ENCODE peak calls at places on chromosomes 5 and 9, in nine cellular contexts. E, M, Y, B, L, U, I, R and V are unnamed samples.

GRCh38 chr5:157484768-157485167 is 24.8 kb downstream of the NIPAL4 start:
- DNase-seq in U (no peak), E (peak; percentile 80), M (no peak), L (no peak), R (peak; percentile 48), Y (no peak), I (peak; percentile 38), B (no peak), V (no peak)

GRCh38 chr5:148950892-148951291 is 112.0 kb downstream of the SH3TC2 start:
- DNase-seq in Y (no peak), L (no peak), B (no peak), E (no peak), U (no peak), M (no peak), R (no peak), I (no peak), V (no peak)

GRCh38 chr5:148687427-148687826 is 33.1 kb upstream of the HTR4 start:
- DNase-seq in I (no peak), U (no peak), B (peak; percentile 26), M (no peak), R (peak; percentile 70), E (peak; percentile 15), Y (no peak), L (no peak), V (peak; percentile 14)

GRCh38 chr9:90857103-90857502 is 55.5 kb downstream of the SYK start:
- DNase-seq in M (no peak), B (no peak), R (no peak), U (no peak), I (no peak), E (no peak), L (no peak), Y (no peak), V (no peak)

GRCh38 chr9:91138760-91139159 is 223.0 kb downstream of the AUH start:
- DNase-seq in L (no peak), R (no peak), M (no peak), Y (no peak), B (peak; percentile 63), I (no peak), U (no peak), E (peak; percentile 63), V (peak; percentile 25)

GRCh38 chr9:2029666-2030170 is 14.6 kb downstream of the SMARCA2 start:
- DNase-seq in M (no peak), B (no peak), U (no peak), E (no peak), Y (no peak), L (no peak), R (no peak), I (no peak), V (no peak)

GRCh38 chr5:119949426-119949999 is 320.2 kb downstream of the FAM170A start:
- DNase-seq in B (no peak), I (no peak), U (no peak), E (no peak), M (no peak), Y (no peak), R (no peak), L (no peak), V (no peak)

GRCh38 chr9:86549434-86549833 is 195.2 kb upstream of the TUT7 start:
- DNase-seq in I (peak; percentile 89), L (no peak), Y (peak; percentile 94), E (peak; percentile 92), M (no peak), R (no peak), B (peak; percentile 65), U (no peak), V (peak; percentile 21)

GRCh38 chr9:134293031-134293521 is 33.2 kb upstream of the RXRA start:
- DNase-seq in I (no peak), R (no peak), Y (no peak), E (no peak), U (no peak), M (no peak), L (no peak), B (no peak), V (no peak)

GRCh38 chr5:62779010-62779422 is 200.4 kb downstream of the LRRC70 start:
- DNase-seq in U (peak; percentile 57), E (peak; percentile 73), L (no peak), M (no peak), Y (peak; percentile 37), B (peak; percentile 61), R (peak; percentile 57), I (peak; percentile 90), V (peak; percentile 42)

GRCh38 chr9:120394058-120394669 is 185.8 kb downstream of the CDK5RAP2 start:
- DNase-seq in Y (peak; percentile 79), I (peak; percentile 93), E (peak; percentile 97), M (no peak), L (no peak), B (peak; percentile 95), R (no peak), U (peak; percentile 66), V (peak; percentile 50)

GRCh38 chr5:1183424-1184162 is 17.8 kb upstream of the SLC6A19 start:
- DNase-seq in I (no peak), U (no peak), M (no peak), R (no peak), E (no peak), L (peak; percentile 8), B (no peak), Y (no peak), V (no peak)

GRCh38 chr5:143349127-143349526 is 54.4 kb downstream of the NR3C1 start:
- DNase-seq in M (no peak), I (peak; percentile 26), E (no peak), U (no peak), L (no peak), Y (no peak), R (no peak), B (peak; percentile 14), V (no peak)

GRCh38 chr9:89743216-89743575 is 138.4 kb downstream of the GADD45G start:
- DNase-seq in M (no peak), B (no peak), U (peak; percentile 64), R (peak; percentile 39), I (no peak), Y (no peak), E (no peak), L (no peak), V (no peak)

GRCh38 chr9:38274746-38275250 is 117.7 kb upstream of the ALDH1B1 start:
- DNase-seq in L (no peak), M (no peak), E (peak; percentile 2), I (peak; percentile 74), B (no peak), Y (no peak), R (no peak), U (no peak), V (no peak)

GRCh38 chr9:73528922-73529321 is 377.3 kb downstream of the ANXA1 start:
- DNase-seq in R (no peak), M (no peak), E (no peak), L (no peak), Y (no peak), B (no peak), U (no peak), I (no peak), V (no peak)

GRCh38 chr5:132104561-132104960 is 31.0 kb downstream of the CSF2 start:
- DNase-seq in E (peak; percentile 66), I (peak; percentile 17), M (no peak), R (no peak), L (no peak), U (no peak), B (peak; percentile 54), Y (no peak), V (peak; percentile 50)